ENCODE peak calls at places on chromosomes 5 and 9, in seven cellular contexts. Q, Y, N, A, Z, E and T are unnamed samples.

GRCh38 chr5:138096363-138096762 is 12.5 kb downstream of the WNT8A start:
- DNase-seq in Q (no peak), Y (no peak), N (no peak), A (no peak), Z (no peak), E (no peak), T (no peak)

GRCh38 chr9:89149726-89150125 is 28.9 kb downstream of the SHC3 start:
- DNase-seq in Q (no peak), Y (no peak), N (no peak), A (no peak), Z (peak), E (no peak), T (no peak)

GRCh38 chr9:23851024-23851629 is 25.1 kb upstream of the ELAVL2 start:
- DNase-seq in Q (no peak), Y (no peak), N (no peak), A (no peak), Z (no peak), E (peak), T (no peak)

GRCh38 chr5:65555266-65555665 is 7.7 kb downstream of the CENPK start:
- DNase-seq in Q (no peak), Y (no peak), N (no peak), A (no peak), Z (peak), E (no peak), T (no peak)

GRCh38 chr5:11261226-11261625 is 500.2 kb upstream of the DAP start:
- DNase-seq in Q (no peak), Y (no peak), N (no peak), A (no peak), Z (no peak), E (no peak), T (no peak)

GRCh38 chr9:98075332-98075805 is 18.8 kb downstream of the NANS start:
- DNase-seq in Q (no peak), Y (no peak), N (no peak), A (peak), Z (peak), E (no peak), T (no peak)

GRCh38 chr5:135131801-135132675 is 98.0 kb upstream of the PITX1 start:
- DNase-seq in Q (no peak), Y (no peak), N (no peak), A (no peak), Z (peak), E (no peak), T (no peak)

GRCh38 chr5:150154618-150155134 is 969 bp downstream of the PDGFRB start:
- DNase-seq in Q (no peak), Y (no peak), N (no peak), A (no peak), Z (no peak), E (no peak), T (no peak)

GRCh38 chr9:32565967-32566366 is 7.0 kb downstream of the NDUFB6 start:
- DNase-seq in Q (no peak), Y (no peak), N (no peak), A (no peak), Z (no peak), E (no peak), T (no peak)

GRCh38 chr9:33164138-33164809 is 2.9 kb downstream of the B4GALT1 start:
- DNase-seq in Q (peak), Y (no peak), N (no peak), A (peak), Z (no peak), E (no peak), T (no peak)

GRCh38 chr9:3330792-3331420 is 194.9 kb downstream of the RFX3 start:
- DNase-seq in Q (no peak), Y (no peak), N (no peak), A (no peak), Z (peak), E (no peak), T (no peak)

GRCh38 chr9:94553029-94553938 is 1.6 kb upstream of the PCAT7 start:
- DNase-seq in Q (no peak), Y (peak), N (no peak), A (no peak), Z (no peak), E (no peak), T (no peak)

GRCh38 chr5:91928751-91929521 is 545.8 kb upstream of the ARRDC3 start:
- DNase-seq in Q (no peak), Y (no peak), N (no peak), A (no peak), Z (peak), E (no peak), T (no peak)

GRCh38 chr9:98998441-98999151 is 54.9 kb downstream of the COL15A1 start:
- DNase-seq in Q (peak), Y (peak), N (peak), A (peak), Z (peak), E (peak), T (no peak)

GRCh38 chr9:77952641-77953341 is 78.8 kb downstream of the GNAQ start:
- DNase-seq in Q (no peak), Y (no peak), N (no peak), A (no peak), Z (peak), E (no peak), T (no peak)

GRCh38 chr9:110753734-110754231 is 85.2 kb downstream of the MUSK start:
- DNase-seq in Q (no peak), Y (no peak), N (no peak), A (no peak), Z (peak), E (no peak), T (no peak)

GRCh38 chr5:79590395-79590999 is 21.7 kb upstream of the TENT2 start:
- DNase-seq in Q (no peak), Y (no peak), N (no peak), A (no peak), Z (no peak), E (no peak), T (no peak)

GRCh38 chr5:68534131-68534940 is 318.8 kb downstream of the PIK3R1 start:
- DNase-seq in Q (no peak), Y (peak), N (peak), A (no peak), Z (no peak), E (no peak), T (no peak)

GRCh38 chr9:90061187-90061586 is 456.4 kb downstream of the GADD45G start:
- DNase-seq in Q (no peak), Y (no peak), N (no peak), A (no peak), Z (no peak), E (no peak), T (no peak)

GRCh38 chr5:123157797-123158528 is 68.9 kb downstream of the PRDM6 start:
- DNase-seq in Q (no peak), Y (no peak), N (no peak), A (no peak), Z (peak), E (no peak), T (no peak)

GRCh38 chr9:92001244-92001643 is 51.2 kb upstream of the ROR2 start:
- DNase-seq in Q (no peak), Y (no peak), N (no peak), A (no peak), Z (peak), E (no peak), T (peak)

GRCh38 chr5:40877371-40877988 is 31.8 kb upstream of the C7 start:
- DNase-seq in Q (no peak), Y (no peak), N (no peak), A (no peak), Z (no peak), E (no peak), T (peak)

GRCh38 chr5:139415221-139415861 is 11.5 kb upstream of the SPATA24 start:
- DNase-seq in Q (no peak), Y (peak), N (peak), A (no peak), Z (no peak), E (peak), T (no peak)

GRCh38 chr5:172678902-172679301 is 37.8 kb downstream of the NEURL1B start:
- DNase-seq in Q (no peak), Y (peak), N (no peak), A (no peak), Z (no peak), E (peak), T (no peak)

GRCh38 chr9:3963266-3964019 is 336.4 kb downstream of the GLIS3 start:
- DNase-seq in Q (no peak), Y (peak), N (no peak), A (peak), Z (peak), E (peak), T (no peak)

GRCh38 chr9:18317896-18318295 is 156.1 kb upstream of the ADAMTSL1 start:
- DNase-seq in Q (no peak), Y (no peak), N (no peak), A (no peak), Z (peak), E (no peak), T (no peak)

GRCh38 chr9:120894404-120895226 is 17.6 kb upstream of the PHF19 start:
- DNase-seq in Q (no peak), Y (peak), N (no peak), A (no peak), Z (no peak), E (peak), T (no peak)

GRCh38 chr5:14153071-14153864 is 10.1 kb downstream of the TRIO start:
- DNase-seq in Q (no peak), Y (no peak), N (no peak), A (no peak), Z (no peak), E (no peak), T (no peak)
- H3K27ac ChIP-seq in Q (peak), Y (no peak), N (no peak), A (no peak), Z (peak), E (peak), T (peak)

GRCh38 chr9:126294331-126295081 is 32.1 kb upstream of the MVB12B start:
- DNase-seq in Q (no peak), Y (no peak), N (no peak), A (no peak), Z (no peak), E (no peak), T (no peak)

GRCh38 chr9:126295082-126295477 is 31.5 kb upstream of the MVB12B start:
- DNase-seq in Q (no peak), Y (no peak), N (no peak), A (no peak), Z (no peak), E (no peak), T (no peak)

GRCh38 chr9:126296687-126297086 is 29.9 kb upstream of the MVB12B start:
- DNase-seq in Q (no peak), Y (no peak), N (no peak), A (no peak), Z (no peak), E (no peak), T (no peak)

GRCh38 chr9:126295516-126295915 is 31.1 kb upstream of the MVB12B start:
- DNase-seq in Q (no peak), Y (no peak), N (no peak), A (no peak), Z (no peak), E (no peak), T (no peak)

GRCh38 chr9:126295936-126296600 is 30.6 kb upstream of the MVB12B start:
- DNase-seq in Q (no peak), Y (no peak), N (no peak), A (no peak), Z (no peak), E (no peak), T (no peak)
- TF ChIP-seq POLR2A in Q (no peak), Y (no peak), N (no peak), A (no peak), Z (no peak), E (no peak), T (no peak)

GRCh38 chr5:124677376-124677998 is 69.0 kb downstream of the ZNF608 start:
- DNase-seq in Q (no peak), Y (no peak), N (no peak), A (no peak), Z (peak), E (peak), T (no peak)

GRCh38 chr5:124677999-124678385 is 68.4 kb downstream of the ZNF608 start:
- DNase-seq in Q (no peak), Y (no peak), N (no peak), A (no peak), Z (no peak), E (no peak), T (no peak)

GRCh38 chr5:124679578-124680210 is 66.7 kb downstream of the ZNF608 start:
- DNase-seq in Q (no peak), Y (no peak), N (no peak), A (no peak), Z (no peak), E (no peak), T (no peak)

GRCh38 chr5:124678992-124679519 is 67.4 kb downstream of the ZNF608 start:
- DNase-seq in Q (no peak), Y (no peak), N (peak), A (no peak), Z (no peak), E (no peak), T (no peak)

DNA sequence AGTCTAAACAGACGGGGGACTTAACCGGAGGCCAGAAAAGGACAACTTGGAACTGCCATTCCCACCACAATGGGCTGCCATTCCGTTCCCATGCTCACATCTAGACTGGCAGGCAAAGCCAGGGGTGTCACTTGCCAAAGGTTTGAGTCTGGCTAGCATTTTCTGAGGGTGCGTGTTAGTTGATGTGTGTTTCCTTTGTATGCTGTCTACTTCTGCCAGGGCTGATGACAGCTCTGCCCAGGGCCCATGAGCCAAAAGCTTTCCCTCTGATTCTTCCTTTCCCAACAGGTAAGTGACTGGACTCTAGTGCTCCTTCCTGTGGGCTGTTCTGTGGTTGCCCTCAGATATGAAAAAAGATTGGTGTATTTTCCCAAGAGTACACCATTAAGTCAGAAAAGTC is 68.0 kb downstream of the ZNF608 start:
- DNase-seq in Q (no peak), Y (peak), N (no peak), A (no peak), Z (no peak), E (peak), T (no peak)
- H3K27ac ChIP-seq in Q (no peak), Y (peak), N (peak), A (no peak), Z (peak), E (peak), T (peak)

DNA sequence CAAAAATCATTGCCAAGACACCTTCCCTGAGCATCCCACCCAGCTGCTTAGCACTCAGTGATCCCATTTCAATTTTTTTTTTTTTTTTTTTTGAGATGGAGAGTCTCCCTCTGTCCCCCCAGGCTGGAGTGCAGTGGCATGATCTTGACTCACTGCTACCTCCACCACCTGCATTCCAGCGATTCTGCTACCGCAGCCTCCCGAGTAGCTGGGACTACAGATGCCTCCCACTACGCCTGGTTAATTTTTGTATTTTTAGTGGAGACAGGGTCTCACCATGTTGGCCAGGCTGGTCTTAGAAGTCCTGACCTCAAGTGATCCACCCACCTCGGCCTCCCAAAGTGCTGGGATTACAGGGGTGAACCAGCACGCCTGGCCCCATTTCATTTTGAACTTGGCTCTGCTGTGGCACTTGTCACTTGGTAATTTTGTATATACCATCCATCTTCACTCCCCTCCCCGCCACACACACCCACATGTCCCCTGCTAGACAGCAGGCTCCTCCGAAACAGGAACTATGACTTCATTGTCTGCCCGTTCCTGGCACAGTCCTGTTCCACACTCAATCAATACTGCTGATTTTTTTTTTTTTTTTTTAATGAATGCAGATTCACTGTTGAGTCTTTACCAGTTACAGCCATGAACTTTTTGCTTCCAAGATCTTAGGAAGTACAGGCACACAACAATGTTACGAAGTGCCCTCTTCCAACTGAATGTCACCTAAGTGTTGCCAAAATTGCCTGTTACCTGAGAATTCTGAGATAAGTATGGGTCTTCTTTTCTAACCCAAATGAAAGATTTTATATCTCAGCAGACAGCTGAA is 17.3 kb upstream of the ZBTB34 start:
- DNase-seq in Q (no peak), Y (peak), N (no peak), A (no peak), Z (no peak), E (no peak), T (no peak)
- TF ChIP-seq POLR2A in Q (no peak), Y (no peak), N (no peak), A (no peak), Z (no peak), E (no peak), T (no peak)